ENCODE peak calls at places on chromosome 13, in five cellular contexts. M is neuronal stem cell, C is H1, L is mesenchymal stem cell, D is trophoblast cell. H is an unnamed sample.

GRCh38 chr13:100363351-100363750 is 225.2 kb downstream of the GGACT start:
- DNase-seq in D (no peak), L (peak), M (no peak), C (no peak), H (peak)

GRCh38 chr13:48304132-48304876 is 753 bp downstream of the RB1 start:
- DNase-seq in C (no peak), D (peak), L (peak), M (peak), H (peak)

GRCh38 chr13:30818323-30818960 is 83.1 kb downstream of the ALOX5AP start:
- DNase-seq in M (no peak), L (peak), C (no peak), D (peak), H (peak)

GRCh38 chr13:48946163-48946562 is 29.5 kb upstream of the FNDC3A start:
- DNase-seq in L (no peak), C (no peak), M (no peak), D (no peak), H (no peak)

GRCh38 chr13:23516190-23516589 is 54.0 kb upstream of the TNFRSF19 start:
- DNase-seq in M (no peak), D (no peak), C (no peak), L (no peak), H (no peak)

GRCh38 chr13:89701913-89702312 is 1645.6 kb upstream of the MIR17HG start:
- DNase-seq in M (no peak), L (no peak), C (no peak), D (peak), H (no peak)

GRCh38 chr13:76038920-76039716 is 403.0 kb downstream of the LMO7 start:
- DNase-seq in M (no peak), C (no peak), D (peak), L (no peak), H (no peak)

GRCh38 chr13:27770809-27771208 is 21.5 kb upstream of the GSX1 start:
- DNase-seq in L (no peak), M (no peak), C (no peak), D (peak), H (peak)

GRCh38 chr13:113555141-113555540 is 29.4 kb upstream of the TFDP1 start:
- DNase-seq in C (peak), L (no peak), M (no peak), D (no peak), H (no peak)

GRCh38 chr13:96617528-96617927 is 376.7 kb downstream of the OXGR1 start:
- DNase-seq in M (no peak), C (no peak), D (no peak), L (no peak), H (no peak)

GRCh38 chr13:74794582-74794981 is 660.4 kb upstream of the KLF12 start:
- DNase-seq in M (no peak), C (no peak), D (no peak), L (no peak), H (no peak)

GRCh38 chr13:99987180-99988047 is 5.8 kb downstream of the ZIC2 start:
- DNase-seq in M (no peak), C (peak), L (no peak), D (no peak), H (no peak)

GRCh38 chr13:77861716-77862115 is 56.9 kb downstream of the EDNRB start:
- DNase-seq in D (no peak), M (no peak), C (no peak), L (peak), H (no peak)

GRCh38 chr13:75798353-75799245 is 162.5 kb downstream of the LMO7 start:
- DNase-seq in M (no peak), L (no peak), C (no peak), D (peak), H (peak)

GRCh38 chr13:41720839-41721561 is 239.9 kb downstream of the VWA8 start:
- DNase-seq in L (no peak), M (no peak), C (no peak), D (peak), H (no peak)

GRCh38 chr13:52665325-52665724 is 12.7 kb downstream of the SUGT1 start:
- DNase-seq in L (peak), D (peak), C (no peak), M (no peak), H (peak)

GRCh38 chr13:77733674-77734073 is 36.2 kb downstream of the SLAIN1 start:
- DNase-seq in M (no peak), L (no peak), D (no peak), C (no peak), H (no peak)

GRCh38 chr13:81017525-81018152 is 676.7 kb upstream of the SPRY2 start:
- DNase-seq in C (no peak), D (peak), L (peak), M (peak), H (peak)

GRCh38 chr13:75258159-75258782 is 223.7 kb downstream of the TBC1D4 start:
- DNase-seq in L (peak), C (no peak), D (peak), M (peak), H (peak)

GRCh38 chr13:30145709-30146367 is 161.5 kb downstream of the KATNAL1 start:
- DNase-seq in C (no peak), L (no peak), D (no peak), M (no peak), H (no peak)

GRCh38 chr13:53784331-53784730 is 755.7 kb downstream of the OLFM4 start:
- DNase-seq in M (no peak), C (no peak), L (no peak), D (no peak), H (no peak)

GRCh38 chr13:113954046-113954841 is 19.6 kb downstream of the C13orf46 start:
- DNase-seq in D (no peak), L (no peak), M (no peak), C (no peak), H (no peak)

GRCh38 chr13:20426766-20427448 is 98.8 kb downstream of the CRYL1 start:
- DNase-seq in C (no peak), D (no peak), M (no peak), L (peak), H (peak)

GRCh38 chr13:80339578-80339840 is 1.4 kb downstream of the SPRY2 start:
- DNase-seq in L (no peak), D (no peak), C (no peak), M (peak), H (no peak)

GRCh38 chr13:93249259-93249917 is 22.8 kb downstream of the GPC6 start:
- DNase-seq in L (peak), D (peak), M (no peak), C (no peak), H (peak)

GRCh38 chr13:40492511-40492910 is 173.9 kb downstream of the FOXO1 start:
- DNase-seq in C (no peak), L (no peak), M (no peak), D (no peak), H (no peak)

GRCh38 chr13:51874651-51875050 is 12.9 kb downstream of the CCDC70 start:
- DNase-seq in M (no peak), D (no peak), C (no peak), L (no peak), H (no peak)

GRCh38 chr13:25114220-25114619 is 18.3 kb downstream of the PABPC3 start:
- DNase-seq in M (peak), C (peak), D (peak), L (peak), H (peak)

GRCh38 chr13:108121406-108121805 is 93.9 kb downstream of the LIG4 start:
- DNase-seq in M (no peak), D (no peak), L (no peak), C (no peak), H (no peak)

GRCh38 chr13:25300861-25301346 is 521 bp upstream of the NUP58 start:
- DNase-seq in D (peak), C (no peak), M (no peak), L (no peak), H (no peak)

GRCh38 chr13:20045946-20046548 is 87.5 kb downstream of the ZMYM2 start:
- DNase-seq in M (no peak), C (no peak), D (no peak), L (no peak), H (no peak)

GRCh38 chr13:104318121-104318520 is 1251.9 kb upstream of the SLC10A2 start:
- DNase-seq in M (no peak), D (no peak), L (peak), C (no peak), H (peak)

GRCh38 chr13:99311748-99312492 is 4.7 kb upstream of the GPR183 start:
- DNase-seq in M (no peak), L (no peak), D (no peak), C (no peak), H (no peak)

GRCh38 chr13:38452656-38453055 is 103.0 kb downstream of the UFM1 start:
- DNase-seq in D (no peak), L (no peak), M (no peak), C (no peak), H (no peak)
- H3K23ac ChIP-seq in D (no peak), L (no peak), M (no peak), C (no peak), H (no peak)

GRCh38 chr13:50131998-50132936 is 117.0 kb downstream of the KCNRG start:
- DNase-seq in M (peak), L (peak), C (no peak), D (no peak), H (no peak)
- H3K4me3 ChIP-seq in M (no peak), L (no peak), C (peak), D (no peak), H (no peak)

DNA sequence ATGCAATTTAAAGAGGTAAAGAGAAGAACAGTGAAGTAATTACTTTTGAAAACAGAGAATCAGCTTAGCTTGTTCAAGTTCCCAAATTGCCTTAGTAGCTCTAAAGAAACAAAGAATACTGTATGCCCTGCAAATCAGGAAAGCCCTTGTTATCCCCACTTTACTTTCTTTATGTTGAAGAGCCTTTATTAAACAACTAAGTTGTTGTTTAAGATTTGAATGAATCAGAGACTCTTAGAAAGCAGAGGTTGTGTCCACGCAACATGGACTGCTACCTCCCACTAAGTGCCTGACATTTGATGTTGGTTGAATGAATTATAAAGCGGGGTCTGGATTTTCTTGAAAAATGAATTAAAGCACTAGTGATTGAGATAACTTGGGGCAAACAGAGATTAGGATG is 214.7 kb downstream of the POSTN start:
- DNase-seq in D (no peak), C (no peak), M (no peak), L (no peak), H (no peak)
- H3K23ac ChIP-seq in D (no peak), C (no peak), M (no peak), L (no peak), H (no peak)

GRCh38 chr13:60268203-60268555 is 104.5 kb upstream of the DIAPH3 start:
- DNase-seq in D (peak), C (no peak), M (no peak), L (peak), H (no peak)
- H3K4me3 ChIP-seq in D (no peak), C (peak), M (peak), L (no peak), H (peak)

GRCh38 chr13:106498571-106498970 is 36.9 kb downstream of the EFNB2 start:
- DNase-seq in C (no peak), L (no peak), M (no peak), D (no peak), H (no peak)

GRCh38 chr13:106499113-106499512 is 36.3 kb downstream of the EFNB2 start:
- DNase-seq in M (no peak), D (no peak), C (no peak), L (no peak), H (no peak)

GRCh38 chr13:106498158-106498557 is 37.3 kb downstream of the EFNB2 start:
- DNase-seq in C (no peak), D (no peak), L (no peak), M (no peak), H (no peak)

GRCh38 chr13:106500450-106500849 is 35.0 kb downstream of the EFNB2 start:
- DNase-seq in C (no peak), D (no peak), M (no peak), L (peak), H (no peak)

GRCh38 chr13:106499905-106500304 is 35.6 kb downstream of the EFNB2 start:
- DNase-seq in M (no peak), L (no peak), C (no peak), D (no peak), H (peak)
- H3K23ac ChIP-seq in M (no peak), L (no peak), C (no peak), D (peak), H (peak)

GRCh38 chr13:109785141-109785891 is 1.1 kb downstream of the IRS2 start:
- DNase-seq in M (no peak), C (peak), L (peak), D (peak), H (peak)
- H3K4me3 ChIP-seq in M (peak), C (peak), L (peak), D (peak), H (peak)

GRCh38 chr13:50244355-50244912 is 229.2 kb downstream of the KCNRG start:
- DNase-seq in M (no peak), L (no peak), D (no peak), C (no peak), H (no peak)
- H3K23ac ChIP-seq in M (no peak), L (no peak), D (no peak), C (no peak), H (no peak)

GRCh38 chr13:33286143-33286542 is 588 bp upstream of the STARD13 start:
- DNase-seq in L (no peak), D (no peak), M (no peak), C (no peak), H (no peak)
- H3K4me3 ChIP-seq in L (no peak), D (no peak), M (peak), C (peak), H (peak)

DNA sequence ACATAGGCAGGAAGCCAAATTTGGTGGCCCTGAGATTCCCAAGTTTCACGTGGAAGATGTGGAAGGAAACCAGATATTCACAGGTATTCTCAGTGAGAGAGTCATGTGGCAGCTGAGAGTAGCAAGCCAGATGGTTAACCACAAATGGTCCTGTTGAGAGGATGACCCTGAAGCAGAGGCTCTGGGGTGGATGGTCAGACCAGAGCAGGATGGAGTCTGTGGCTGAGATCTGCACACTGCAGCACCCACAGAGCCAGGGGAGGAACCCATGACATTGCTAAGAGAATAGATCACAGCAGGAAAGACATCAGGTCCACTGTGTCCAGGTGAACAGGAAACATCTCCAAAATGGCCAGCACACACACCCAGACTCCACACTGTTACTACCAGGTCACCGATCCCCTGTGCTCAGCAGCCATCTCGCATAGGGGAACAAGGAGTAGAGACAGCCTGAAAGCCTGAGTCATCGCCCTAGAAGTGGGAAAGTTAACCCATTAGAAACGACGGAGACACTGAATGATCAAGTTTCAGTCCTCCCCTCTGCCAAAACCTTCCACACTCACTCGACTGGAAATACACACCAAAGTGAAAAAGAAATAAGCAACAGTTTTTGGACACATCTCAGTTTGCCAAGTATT is 160.0 kb downstream of the RBM26 start:
- DNase-seq in D (no peak), M (no peak), C (no peak), L (no peak), H (no peak)
- H3K23ac ChIP-seq in D (no peak), M (no peak), C (no peak), L (no peak), H (no peak)

H was measured in IMR-90.